ENCODE peak calls at places on chromosomes 5 and 9, in seven cellular contexts. X is lower lobe of right lung, F is GM23248, W is PC-3, D is psoas muscle, O is prostate gland, E is uterus. N is an unnamed sample.

GRCh38 chr5:34009610-34010009 is 1.8 kb upstream of the AMACR start:
- DNase-seq in X (no peak), F (peak; percentile 31), W (peak; percentile 42), D (no peak), O (no peak), E (no peak), N (no peak)

GRCh38 chr5:32566319-32567111 is 18.8 kb upstream of the SUB1 start:
- DNase-seq in X (no peak), F (no peak), W (no peak), D (no peak), O (no peak), E (no peak), N (no peak)

GRCh38 chr5:103109277-103109676 is 10.7 kb downstream of the GIN1 start:
- DNase-seq in X (no peak), F (no peak), W (no peak), D (no peak), O (no peak), E (no peak), N (no peak)

GRCh38 chr5:180129291-180130190 is 58.0 kb upstream of the RNF130 start:
- DNase-seq in X (no peak), F (no peak), W (no peak), D (no peak), O (no peak), E (no peak), N (no peak)

GRCh38 chr5:97021416-97021815 is 85.5 kb downstream of the LNPEP start:
- DNase-seq in X (no peak), F (no peak), W (no peak), D (no peak), O (no peak), E (no peak), N (no peak)

GRCh38 chr5:65020492-65020891 is 251.8 kb downstream of the CWC27 start:
- DNase-seq in X (no peak), F (no peak), W (no peak), D (no peak), O (no peak), E (no peak), N (no peak)

GRCh38 chr5:134046330-134046729 is 41.6 kb upstream of the VDAC1 start:
- DNase-seq in X (no peak), F (no peak), W (no peak), D (no peak), O (no peak), E (no peak), N (no peak)

GRCh38 chr5:163595851-163596399 is 90.5 kb downstream of the MAT2B start:
- DNase-seq in X (no peak), F (no peak), W (no peak), D (no peak), O (no peak), E (no peak), N (peak; percentile 28)

GRCh38 chr5:80408475-80408875 is 611 bp downstream of the ZFYVE16 start:
- DNase-seq in X (peak; percentile 73), F (peak; percentile 72), W (peak; percentile 52), D (peak; percentile 84), O (no peak), E (no peak), N (peak; percentile 86)

GRCh38 chr9:134722120-134722701 is 80.6 kb downstream of the COL5A1 start:
- DNase-seq in X (no peak), F (no peak), W (no peak), D (no peak), O (no peak), E (no peak), N (no peak)

GRCh38 chr9:3502560-3503398 is 23.0 kb downstream of the RFX3 start:
- DNase-seq in X (no peak), F (peak; percentile 44), W (peak; percentile 65), D (no peak), O (no peak), E (no peak), N (no peak)

GRCh38 chr5:140182803-140183367 is 7.9 kb downstream of the CYSTM1 start:
- DNase-seq in X (peak; percentile 53), F (peak; percentile 84), W (no peak), D (peak; percentile 54), O (no peak), E (peak; percentile 27), N (peak; percentile 29)

GRCh38 chr5:83509535-83509934 is 38.0 kb downstream of the VCAN start:
- DNase-seq in X (no peak), F (peak; percentile 17), W (no peak), D (no peak), O (no peak), E (no peak), N (no peak)

GRCh38 chr9:120921751-120922181 is 4.8 kb downstream of the TRAF1 start:
- DNase-seq in X (no peak), F (no peak), W (no peak), D (no peak), O (no peak), E (no peak), N (peak; percentile 79)

GRCh38 chr9:131476777-131477345 is 25.9 kb upstream of the POMT1 start:
- DNase-seq in X (no peak), F (no peak), W (no peak), D (peak; percentile 90), O (no peak), E (no peak), N (no peak)

GRCh38 chr5:102865510-102866314 is 110.6 kb downstream of the PAM start:
- DNase-seq in X (peak; percentile 76), F (peak; percentile 94), W (peak; percentile 81), D (peak; percentile 91), O (peak; percentile 38), E (peak; percentile 65), N (peak; percentile 53)

GRCh38 chr9:2603621-2604020 is 18.0 kb upstream of the VLDLR start:
- DNase-seq in X (no peak), F (no peak), W (no peak), D (no peak), O (no peak), E (no peak), N (no peak)

GRCh38 chr5:143195496-143195895 is 208.0 kb downstream of the NR3C1 start:
- DNase-seq in X (no peak), F (peak; percentile 67), W (no peak), D (no peak), O (no peak), E (no peak), N (no peak)

GRCh38 chr9:8364021-8364782 is 564.6 kb upstream of the DMAC1 start:
- DNase-seq in X (no peak), F (no peak), W (no peak), D (no peak), O (no peak), E (no peak), N (no peak)

GRCh38 chr5:38463634-38464521 is 92.6 kb downstream of the LIFR start:
- DNase-seq in X (no peak), F (peak; percentile 97), W (peak; percentile 96), D (no peak), O (no peak), E (peak; percentile 40), N (no peak)

GRCh38 chr5:175685701-175686350 is 28.0 kb downstream of the HRH2 start:
- DNase-seq in X (peak; percentile 16), F (no peak), W (no peak), D (peak; percentile 6), O (no peak), E (no peak), N (no peak)

GRCh38 chr5:79975422-79975821 is 15.6 kb downstream of the MTX3 start:
- DNase-seq in X (no peak), F (peak; percentile 28), W (no peak), D (no peak), O (no peak), E (no peak), N (no peak)

GRCh38 chr9:14107495-14107894 is 206.4 kb downstream of the NFIB start:
- DNase-seq in X (no peak), F (no peak), W (no peak), D (no peak), O (no peak), E (no peak), N (no peak)

GRCh38 chr5:36269479-36269878 is 27.8 kb upstream of the NADK2 start:
- DNase-seq in X (no peak), F (no peak), W (no peak), D (no peak), O (no peak), E (no peak), N (no peak)

GRCh38 chr5:10579537-10580521 is 16.0 kb downstream of the ANKRD33B start:
- DNase-seq in X (no peak), F (no peak), W (no peak), D (no peak), O (no peak), E (no peak), N (peak; percentile 9)

GRCh38 chr5:114910727-114911126 is 259.0 kb downstream of the TRIM36 start:
- DNase-seq in X (no peak), F (no peak), W (no peak), D (no peak), O (no peak), E (no peak), N (no peak)

GRCh38 chr5:139275536-139276297 is 17.8 kb upstream of the MATR3 start:
- DNase-seq in X (no peak), F (no peak), W (peak; percentile 48), D (no peak), O (peak; percentile 15), E (no peak), N (no peak)

DNA sequence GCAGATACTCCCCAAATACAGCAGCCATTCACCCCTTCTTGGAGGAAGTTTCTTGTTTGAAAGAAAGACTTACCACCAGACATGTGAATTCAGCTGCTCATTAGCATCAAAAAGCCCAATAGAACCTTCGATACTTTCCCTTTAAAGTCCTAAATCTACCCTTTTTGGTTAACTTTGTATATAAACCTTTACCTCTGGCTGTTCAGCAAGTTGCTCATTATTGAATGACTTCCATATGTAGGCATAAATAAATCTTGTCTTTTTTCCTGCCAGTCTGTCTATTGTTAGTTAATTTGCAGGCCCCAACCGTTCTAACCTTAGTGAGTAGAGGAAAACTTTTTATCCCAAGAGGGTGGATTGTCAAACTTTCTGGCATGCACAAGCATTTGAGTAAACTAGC is 27.9 kb upstream of the FBXL17 start:
- DNase-seq in X (no peak), F (no peak), W (no peak), D (no peak), O (no peak), E (no peak), N (no peak)
- H3K4me3 ChIP-seq in X (no peak overlapping the region), F (no peak overlapping the region), W (no peak overlapping the region), D (no peak overlapping the region), O (no peak overlapping the region), E (no peak overlapping the region), N (no peak overlapping the region)

DNA sequence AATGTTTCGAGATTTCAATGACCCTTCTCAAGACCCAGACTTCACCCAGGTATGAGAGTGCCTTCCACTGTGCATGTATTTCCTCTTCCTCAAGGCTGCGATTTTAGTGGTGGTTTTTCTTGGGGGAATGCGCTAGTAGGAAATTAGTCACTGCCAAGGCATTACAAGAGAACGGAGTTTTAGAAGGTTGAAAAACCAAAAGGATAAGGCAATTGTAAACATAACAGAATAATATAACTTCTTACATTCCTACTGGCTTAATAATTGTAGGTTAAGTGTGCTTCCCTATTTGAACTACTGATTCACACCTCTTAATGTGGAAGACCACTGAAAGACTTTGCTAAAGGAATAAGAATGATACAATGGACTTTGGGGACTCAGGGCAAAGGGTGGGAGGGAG is 38.9 kb downstream of the ACO1 start:
- DNase-seq in X (no peak), F (peak; percentile 37), W (peak; percentile 72), D (no peak), O (no peak), E (no peak), N (no peak)
- H3K27ac ChIP-seq in X (no peak overlapping the region), F (no peak overlapping the region), W (peak overlapping the region; percentile 49), D (no peak overlapping the region), O (no peak overlapping the region), E (no peak overlapping the region), N (no peak overlapping the region)

GRCh38 chr5:77209495-77210090 is 887 bp upstream of the PDE8B start:
- DNase-seq in X (no peak), F (no peak), W (no peak), D (no peak), O (no peak), E (no peak), N (no peak)
- H3K4me3 ChIP-seq in X (peak overlapping the region; percentile 58), F (peak overlapping the region; percentile 61), W (no peak overlapping the region), D (peak overlapping the region; percentile 57), O (peak overlapping the region; percentile 66), E (peak overlapping the region; percentile 41), N (no peak overlapping the region)

GRCh38 chr5:157947156-157947555 is 88.2 kb upstream of the CLINT1 start:
- DNase-seq in X (no peak), F (no peak), W (peak; percentile 64), D (no peak), O (no peak), E (no peak), N (no peak)
- H3K27ac ChIP-seq in X (no peak overlapping the region), F (no peak overlapping the region), W (no peak overlapping the region), D (no peak overlapping the region), O (no peak overlapping the region), E (no peak overlapping the region), N (no peak overlapping the region)

N was measured in WERI-Rb-1.